ENCODE peak calls at places on chromosomes 5 and 9, in seven cellular contexts. I is PC-3, M is HCT116, V is HepG2, G is H1, W is H9, Z is mammary epithelial cell. F is an unnamed sample.

GRCh38 chr9:36327903-36328302 is 69.7 kb upstream of the GNE start:
- DNase-seq in W (no peak), M (no peak), G (no peak), I (peak), Z (peak), V (no peak), F (peak)

GRCh38 chr5:180034564-180034963 is 37.0 kb downstream of the RNF130 start:
- DNase-seq in Z (peak), V (no peak), W (no peak), G (no peak), M (no peak), I (peak), F (peak)

GRCh38 chr5:127002390-127002789 is 28.0 kb downstream of the MARCHF3 start:
- DNase-seq in W (no peak), V (peak), G (no peak), M (no peak), I (no peak), Z (no peak), F (peak)

GRCh38 chr5:124913329-124913653 is 166.9 kb upstream of the ZNF608 start:
- DNase-seq in Z (no peak), V (no peak), I (no peak), W (no peak), G (no peak), M (no peak), F (no peak)

GRCh38 chr9:132804576-132805295 is 73.3 kb downstream of the AK8 start:
- DNase-seq in M (no peak), G (no peak), Z (no peak), W (no peak), I (no peak), V (no peak), F (no peak)

GRCh38 chr5:98880151-98880550 is 48.7 kb downstream of the CHD1 start:
- DNase-seq in Z (peak), G (no peak), V (no peak), I (peak), W (no peak), M (no peak), F (peak)

GRCh38 chr9:114552716-114553115 is 34.9 kb upstream of the ATP6V1G1 start:
- DNase-seq in Z (peak), G (no peak), V (no peak), W (no peak), I (peak), M (no peak), F (peak)

GRCh38 chr5:6311568-6312501 is 66.5 kb downstream of the MED10 start:
- DNase-seq in W (no peak), M (no peak), G (no peak), Z (no peak), V (no peak), I (no peak), F (no peak)

GRCh38 chr5:21219255-21219654 is 1231.3 kb upstream of the CDH18 start:
- DNase-seq in Z (peak), W (no peak), M (no peak), V (no peak), G (no peak), I (peak), F (peak)

GRCh38 chr5:55540024-55540423 is 5.3 kb upstream of the PLPP1 start:
- DNase-seq in G (no peak), W (no peak), I (peak), Z (peak), M (no peak), V (no peak), F (peak)

GRCh38 chr5:101605700-101606099 is 690.4 kb downstream of the SLCO4C1 start:
- DNase-seq in W (no peak), G (no peak), Z (no peak), M (no peak), I (no peak), V (no peak), F (no peak)

DNA sequence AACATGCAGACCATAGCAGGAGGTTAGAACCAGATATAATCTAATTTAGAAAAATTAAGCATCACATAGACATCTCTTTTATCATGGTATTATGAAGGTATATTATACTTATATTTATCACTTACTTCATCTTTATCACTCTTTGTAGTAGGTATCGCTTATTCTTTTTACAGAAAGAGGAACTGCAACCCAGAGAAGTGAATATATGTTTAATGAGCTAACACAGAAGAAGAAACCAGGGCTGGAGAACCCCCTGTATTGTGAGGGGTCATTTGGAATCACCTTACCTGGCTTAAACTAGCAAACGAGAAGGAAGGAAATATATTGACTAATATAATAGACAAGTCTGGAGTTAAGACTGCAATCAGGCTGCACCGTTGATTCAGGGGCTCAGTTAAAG is 146.3 kb downstream of the GCNT1 start:
- DNase-seq in M (no peak), W (no peak), I (no peak), G (no peak), V (no peak), Z (no peak), F (no peak)
- H3K9ac ChIP-seq in M (no peak), W (no peak), I (no peak), G (no peak), V (no peak), Z (no peak), F (no peak)

GRCh38 chr5:170268153-170268689 is 29.4 kb downstream of the LCP2 start:
- DNase-seq in Z (no peak), I (no peak), G (no peak), W (no peak), V (no peak), M (no peak), F (no peak)
- TF ChIP-seq CTCF in Z (no peak), I (no peak), G (no peak), W (no peak), V (no peak), M (no peak), F (no peak)

GRCh38 chr9:35162605-35163315 is 951 bp downstream of the UNC13B start:
- DNase-seq in G (no peak), W (no peak), M (no peak), I (peak), Z (peak), V (no peak), F (peak)

GRCh38 chr9:35158501-35159280 is 3.1 kb upstream of the UNC13B start:
- DNase-seq in W (no peak), V (no peak), M (no peak), Z (no peak), G (no peak), I (no peak), F (no peak)

GRCh38 chr9:35161713-35162604 is at the start of gene UNC13B:
- DNase-seq in W (peak), V (peak), Z (peak), I (peak), G (peak), M (peak), F (peak)

GRCh38 chr9:35164711-35165110 is 2.9 kb downstream of the UNC13B start:
- DNase-seq in I (peak), Z (peak), G (no peak), M (no peak), V (no peak), W (no peak), F (peak)

DNA sequence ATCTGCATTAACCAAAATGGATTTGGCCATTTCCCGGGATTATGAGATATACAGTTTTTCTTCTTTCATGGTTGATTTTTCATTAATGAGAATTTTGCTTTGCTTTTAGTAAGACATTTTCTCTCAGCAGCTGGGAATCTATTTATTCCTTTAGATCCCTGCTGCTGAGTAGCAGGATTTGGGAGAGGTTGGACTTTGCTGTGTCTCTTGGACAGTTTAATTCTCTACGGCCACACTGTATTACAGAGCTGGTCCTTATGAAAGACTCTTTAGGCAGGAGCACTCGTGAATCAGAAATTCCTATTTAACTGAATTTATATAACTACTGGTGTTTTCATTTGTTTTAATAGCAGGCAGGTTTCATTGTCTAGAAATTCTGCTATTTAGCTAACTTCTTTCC is 1.6 kb downstream of the UNC13B start:
- DNase-seq in Z (no peak), V (no peak), G (no peak), M (no peak), I (no peak), W (no peak), F (no peak)
- H3K9ac ChIP-seq in Z (no peak), V (peak), G (no peak), M (no peak), I (peak), W (no peak), F (no peak)

GRCh38 chr9:93911136-93911745 is 43.9 kb downstream of the BARX1 start:
- DNase-seq in W (no peak), G (no peak), V (no peak), Z (no peak), I (no peak), M (no peak), F (no peak)
- TF ChIP-seq CTCF in W (no peak), G (no peak), V (no peak), Z (no peak), I (no peak), M (no peak), F (no peak)

GRCh38 chr5:82347213-82347947 is 69.2 kb upstream of the RPS23 start:
- DNase-seq in I (no peak), M (no peak), V (no peak), W (no peak), G (no peak), Z (no peak), F (peak)

GRCh38 chr5:82348749-82349148 is 70.6 kb upstream of the RPS23 start:
- DNase-seq in Z (no peak), W (no peak), M (no peak), V (no peak), I (no peak), G (no peak), F (peak)

GRCh38 chr5:82346376-82347212 is 68.4 kb upstream of the RPS23 start:
- DNase-seq in Z (no peak), G (no peak), V (no peak), M (no peak), W (no peak), I (no peak), F (no peak)

GRCh38 chr5:82341325-82341724 is 63.2 kb upstream of the RPS23 start:
- DNase-seq in G (no peak), W (no peak), V (no peak), Z (no peak), M (no peak), I (no peak), F (no peak)

DNA sequence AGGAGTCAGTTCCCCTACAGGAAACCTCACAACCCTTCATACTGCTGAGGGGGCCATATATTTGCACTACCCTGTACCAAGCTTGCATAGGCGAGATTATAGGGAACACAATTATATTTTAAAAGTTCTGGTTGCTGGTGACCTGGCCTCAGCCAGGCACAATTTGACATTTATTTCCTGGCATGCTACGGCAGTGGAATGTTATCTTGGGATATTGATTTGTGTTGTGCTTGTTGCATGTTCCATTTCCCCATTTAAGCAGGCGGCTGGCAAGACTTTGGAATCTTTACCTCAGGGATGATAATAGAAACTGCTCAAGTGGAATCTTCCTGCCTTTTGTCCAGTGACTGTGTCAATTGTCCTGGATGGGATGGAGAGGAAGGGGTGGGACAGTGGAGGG is 67.0 kb upstream of the RPS23 start:
- DNase-seq in V (no peak), M (no peak), W (no peak), Z (no peak), G (no peak), I (no peak), F (no peak)
- H3K9ac ChIP-seq in V (no peak), M (no peak), W (no peak), Z (no peak), G (no peak), I (no peak), F (no peak)

GRCh38 chr5:74616236-74617146 is 24.0 kb downstream of the ENC1 start:
- DNase-seq in I (no peak), V (no peak), Z (no peak), M (no peak), W (no peak), G (no peak), F (no peak)
- TF ChIP-seq CTCF in I (no peak), V (no peak), Z (no peak), M (no peak), W (no peak), G (no peak), F (no peak)

GRCh38 chr9:94610181-94610591 is 16.6 kb upstream of the FBP2 start:
- DNase-seq in M (no peak), I (no peak), W (no peak), Z (no peak), V (no peak), G (no peak), F (no peak)

GRCh38 chr9:94611638-94612068 is 18.0 kb upstream of the FBP2 start:
- DNase-seq in I (peak), V (no peak), G (no peak), W (no peak), Z (peak), M (no peak), F (no peak)

GRCh38 chr9:94607340-94607695 is 13.7 kb upstream of the FBP2 start:
- DNase-seq in V (no peak), I (no peak), W (no peak), G (no peak), Z (no peak), M (no peak), F (no peak)

GRCh38 chr9:94612071-94612470 is 18.4 kb upstream of the FBP2 start:
- DNase-seq in M (no peak), W (no peak), V (peak), I (no peak), Z (no peak), G (no peak), F (no peak)

DNA sequence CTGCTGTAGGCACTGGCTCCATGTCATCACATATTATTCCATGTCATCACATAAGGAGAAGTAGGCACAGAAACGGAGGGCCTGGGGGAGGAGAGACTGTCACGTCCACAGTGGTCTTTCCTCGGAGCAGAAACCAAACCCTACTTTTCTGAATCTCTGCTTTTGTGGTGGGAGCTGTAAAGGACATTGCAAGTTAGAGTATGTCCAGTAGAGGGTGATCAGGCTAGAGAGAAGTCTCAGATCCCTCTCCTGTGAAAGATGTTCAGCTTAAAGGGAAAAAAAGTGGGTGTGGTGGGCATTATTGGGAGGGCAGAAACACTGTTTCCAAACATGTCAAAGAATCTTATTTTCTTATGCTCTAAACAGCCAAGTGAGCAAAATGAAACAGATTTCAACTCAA is 19.4 kb upstream of the FBP2 start:
- DNase-seq in I (peak), W (no peak), M (no peak), V (no peak), G (no peak), Z (no peak), F (no peak)
- H3K9ac ChIP-seq in I (no peak), W (no peak), M (no peak), V (no peak), G (no peak), Z (no peak), F (no peak)

GRCh38 chr5:150180241-150181027 is 9.4 kb upstream of the SLC6A7 start:
- DNase-seq in I (no peak), M (no peak), G (no peak), Z (no peak), V (no peak), W (no peak), F (no peak)

GRCh38 chr5:150182774-150183173 is 7.1 kb upstream of the SLC6A7 start:
- DNase-seq in G (no peak), W (no peak), I (no peak), V (no peak), M (no peak), Z (no peak), F (no peak)

GRCh38 chr5:150181035-150181434 is 8.8 kb upstream of the SLC6A7 start:
- DNase-seq in I (no peak), Z (no peak), G (no peak), V (no peak), M (no peak), W (no peak), F (peak)

GRCh38 chr5:150183436-150183835 is 6.4 kb upstream of the SLC6A7 start:
- DNase-seq in M (no peak), W (no peak), I (no peak), G (no peak), Z (no peak), V (no peak), F (no peak)

GRCh38 chr5:150181766-150182545 is 7.9 kb upstream of the SLC6A7 start:
- DNase-seq in I (no peak), M (no peak), W (no peak), Z (no peak), V (no peak), G (no peak), F (peak)
- TF ChIP-seq CTCF in I (no peak), M (no peak), W (no peak), Z (no peak), V (no peak), G (no peak), F (no peak)

GRCh38 chr9:32722704-32723103 is 60.6 kb upstream of the TMEM215 start:
- DNase-seq in Z (no peak), W (no peak), V (no peak), M (no peak), I (no peak), G (no peak), F (no peak)
- H3K9ac ChIP-seq in Z (no peak), W (no peak), V (no peak), M (no peak), I (no peak), G (no peak), F (no peak)

DNA sequence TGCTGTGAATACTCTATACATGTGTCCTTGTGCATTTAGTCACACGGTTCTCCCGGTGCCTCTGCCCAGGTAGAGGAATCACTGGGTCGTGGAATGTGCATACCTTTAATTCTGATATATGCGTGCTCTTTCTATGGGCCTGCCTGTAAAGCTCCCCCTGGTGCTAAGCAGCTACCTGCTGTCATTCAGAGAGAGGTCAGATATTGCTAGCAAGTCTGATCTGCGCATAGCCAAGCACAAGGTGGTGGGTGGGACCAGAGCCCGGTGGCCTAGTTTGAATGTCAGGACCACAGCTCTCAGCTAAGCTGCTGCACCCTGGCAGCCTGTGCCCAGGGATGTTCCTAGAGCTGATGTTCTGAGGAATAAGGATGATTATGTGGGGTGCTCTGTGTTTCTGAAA is 33.4 kb downstream of the TJP2 start:
- DNase-seq in M (no peak), W (peak), V (no peak), Z (no peak), I (no peak), G (no peak), F (no peak)
- TF ChIP-seq CTCF in M (peak), W (peak), V (peak), Z (no peak), I (peak), G (peak), F (no peak)